ENCODE peak calls at places on chromosomes 2 and 18, in six cellular contexts. G is K562, P is GM12878, W is H1, Q is GM12891, O is HepG2. S is an unnamed sample.

GRCh38 chr18:48721308-48721707 is 182.5 kb downstream of the CTIF start:
- DNase-seq in G (no peak), P (no peak), W (no peak), Q (no peak), O (no peak), S (no peak)

GRCh38 chr18:61703508-61703907 is 189.3 kb downstream of the RNF152 start:
- DNase-seq in G (no peak), P (no peak), W (no peak), Q (no peak), O (no peak), S (no peak)

GRCh38 chr18:76246579-76246978 is 248.5 kb downstream of the ZNF516 start:
- DNase-seq in G (no peak), P (no peak), W (no peak), Q (no peak), O (no peak), S (no peak)

GRCh38 chr2:214232266-214232665 is 178.6 kb upstream of the VWC2L start:
- DNase-seq in G (no peak), P (no peak), W (no peak), Q (no peak), O (no peak), S (no peak)

GRCh38 chr2:110732422-110733413 is at the start of gene ACOXL:
- DNase-seq in G (peak), P (no peak), W (peak), Q (peak), O (no peak), S (peak)

GRCh38 chr2:28457237-28457636 is 38.6 kb upstream of the PLB1 start:
- DNase-seq in G (peak), P (no peak), W (no peak), Q (no peak), O (no peak), S (no peak)

GRCh38 chr2:236169741-236170654 is 1.8 kb upstream of the GBX2 start:
- DNase-seq in G (no peak), P (no peak), W (no peak), Q (no peak), O (no peak), S (no peak)

GRCh38 chr2:43387092-43388062 is 161.0 kb upstream of the ZFP36L2 start:
- DNase-seq in G (no peak), P (peak), W (no peak), Q (no peak), O (no peak), S (peak)

GRCh38 chr2:85175369-85176299 is 42.4 kb downstream of the TCF7L1 start:
- DNase-seq in G (no peak), P (no peak), W (no peak), Q (no peak), O (peak), S (no peak)

GRCh38 chr18:63119647-63120046 is 199.9 kb downstream of the BCL2 start:
- DNase-seq in G (no peak), P (no peak), W (peak), Q (no peak), O (peak), S (no peak)

GRCh38 chr2:33121416-33121815 is 174.7 kb downstream of the LTBP1 start:
- DNase-seq in G (peak), P (no peak), W (no peak), Q (no peak), O (no peak), S (no peak)

GRCh38 chr2:8857709-8858108 is 20.3 kb upstream of the KIDINS220 start:
- DNase-seq in G (no peak), P (no peak), W (no peak), Q (no peak), O (no peak), S (no peak)

GRCh38 chr2:66901344-66901743 is 466.4 kb downstream of the MEIS1 start:
- DNase-seq in G (no peak), P (no peak), W (no peak), Q (no peak), O (no peak), S (no peak)

GRCh38 chr2:160402997-160403979 is 90.3 kb downstream of the RBMS1 start:
- DNase-seq in G (no peak), P (no peak), W (no peak), Q (no peak), O (no peak), S (no peak)

GRCh38 chr2:8543412-8544167 is 138.3 kb upstream of the ID2 start:
- DNase-seq in G (no peak), P (peak), W (no peak), Q (peak), O (no peak), S (peak)

GRCh38 chr18:10563886-10564285 is 38.1 kb downstream of the NAPG start:
- DNase-seq in G (no peak), P (no peak), W (no peak), Q (no peak), O (no peak), S (no peak)

GRCh38 chr2:128319773-128320608 is 1.3 kb upstream of the HS6ST1 start:
- DNase-seq in G (no peak), P (no peak), W (no peak), Q (no peak), O (no peak), S (no peak)

GRCh38 chr2:45841752-45842407 is 190.4 kb downstream of the PRKCE start:
- DNase-seq in G (no peak), P (no peak), W (no peak), Q (no peak), O (no peak), S (no peak)

GRCh38 chr2:85890522-85891176 is 1.9 kb upstream of the ST3GAL5 start:
- DNase-seq in G (peak), P (no peak), W (no peak), Q (no peak), O (no peak), S (no peak)

GRCh38 chr18:4510709-4511108 is 55.6 kb upstream of the DLGAP1 start:
- DNase-seq in G (no peak), P (no peak), W (no peak), Q (no peak), O (no peak), S (no peak)

GRCh38 chr2:240412975-240413812 is 22.3 kb upstream of the GPC1 start:
- DNase-seq in G (peak), P (no peak), W (no peak), Q (no peak), O (no peak), S (no peak)

GRCh38 chr18:13562494-13563029 is 163.8 kb downstream of the FAM210A start:
- DNase-seq in G (no peak), P (peak), W (no peak), Q (peak), O (no peak), S (peak)

GRCh38 chr2:118732432-118732831 is 115.0 kb downstream of the EN1 start:
- DNase-seq in G (no peak), P (no peak), W (no peak), Q (no peak), O (no peak), S (no peak)

GRCh38 chr2:37925063-37925897 is at the start of gene RMDN2:
- DNase-seq in G (peak), P (peak), W (peak), Q (peak), O (peak), S (peak)
- TF ChIP-seq POLR2A in G (peak), P (peak), W (peak), Q (peak), O (peak), S (peak)

GRCh38 chr2:27306657-27307544 is 1.3 kb downstream of the UCN start:
- DNase-seq in G (no peak), P (no peak), W (no peak), Q (peak), O (no peak), S (no peak)

GRCh38 chr2:27305516-27305915 is 2.7 kb downstream of the UCN start:
- DNase-seq in G (no peak), P (no peak), W (no peak), Q (no peak), O (no peak), S (no peak)

GRCh38 chr2:27306136-27306535 is 2.1 kb downstream of the UCN start:
- DNase-seq in G (no peak), P (no peak), W (no peak), Q (no peak), O (no peak), S (no peak)

GRCh38 chr2:27304488-27305240 is 3.6 kb downstream of the UCN start:
- DNase-seq in G (no peak), P (no peak), W (no peak), Q (no peak), O (no peak), S (no peak)

GRCh38 chr2:27303093-27304025 is 4.9 kb downstream of the UCN start:
- DNase-seq in G (peak), P (no peak), W (no peak), Q (peak), O (peak), S (no peak)
- TF ChIP-seq POLR2AphosphoS5 in G (no peak), P (no peak), W (no peak), Q (no peak), O (no peak), S (no peak)

GRCh38 chr18:68611301-68611700 is 103.6 kb downstream of the TMX3 start:
- DNase-seq in G (no peak), P (no peak), W (no peak), Q (no peak), O (no peak), S (no peak)
- TF ChIP-seq TAF1 in G (no peak), P (no peak), W (no peak), Q (no peak), O (no peak), S (no peak)

GRCh38 chr2:89819809-89820208 is 1128.3 kb downstream of the RPIA start:
- DNase-seq in G (no peak), P (no peak), W (no peak), Q (no peak), O (no peak), S (no peak)

GRCh38 chr2:89818873-89819272 is 1127.4 kb downstream of the RPIA start:
- DNase-seq in G (no peak), P (no peak), W (no peak), Q (no peak), O (no peak), S (no peak)

GRCh38 chr2:89821455-89821945 is 1130.0 kb downstream of the RPIA start:
- DNase-seq in G (no peak), P (no peak), W (no peak), Q (no peak), O (no peak), S (no peak)

GRCh38 chr2:89823556-89823955 is 1132.1 kb downstream of the RPIA start:
- DNase-seq in G (no peak), P (no peak), W (no peak), Q (no peak), O (no peak), S (no peak)

DNA sequence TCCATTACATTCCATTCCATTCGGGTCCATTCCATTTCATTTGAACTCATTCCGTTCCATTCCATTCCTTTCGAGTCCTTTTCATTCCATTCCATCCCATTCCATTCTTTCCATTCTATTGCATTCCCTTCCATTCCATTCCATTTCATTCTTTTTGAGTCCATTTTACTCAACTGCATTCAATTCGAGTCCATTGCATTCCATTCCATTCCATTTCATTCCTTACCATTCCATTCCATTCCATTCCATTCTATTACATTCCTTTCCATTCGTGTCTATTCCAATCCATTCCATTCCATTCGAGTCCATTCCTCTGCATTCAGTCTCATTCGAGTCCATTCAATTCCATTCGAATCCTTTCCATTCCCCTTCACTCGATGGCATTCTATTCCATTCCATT is 1128.8 kb downstream of the RPIA start:
- DNase-seq in G (no peak), P (no peak), W (no peak), Q (no peak), O (no peak), S (no peak)
- TF ChIP-seq POLR2A in G (no peak), P (no peak), W (no peak), Q (no peak), O (no peak), S (no peak)

GRCh38 chr2:218405365-218406208 is 5.9 kb downstream of the CTDSP1 start:
- DNase-seq in G (no peak), P (no peak), W (no peak), Q (peak), O (no peak), S (no peak)
- TF ChIP-seq POLR2AphosphoS5 in G (no peak), P (no peak), W (no peak), Q (no peak), O (peak), S (peak)

GRCh38 chr2:112941753-112942653 is 31.0 kb downstream of the IL37 start:
- DNase-seq in G (peak), P (peak), W (peak), Q (peak), O (peak), S (peak)
- TF ChIP-seq TAF1 in G (no peak), P (no peak), W (no peak), Q (no peak), O (no peak), S (no peak)

GRCh38 chr2:55282110-55282917 is 13.3 kb upstream of the MTIF2 start:
- DNase-seq in G (peak), P (peak), W (peak), Q (peak), O (peak), S (peak)
- TF ChIP-seq POLR2A in G (peak), P (peak), W (peak), Q (peak), O (peak), S (peak)

DNA sequence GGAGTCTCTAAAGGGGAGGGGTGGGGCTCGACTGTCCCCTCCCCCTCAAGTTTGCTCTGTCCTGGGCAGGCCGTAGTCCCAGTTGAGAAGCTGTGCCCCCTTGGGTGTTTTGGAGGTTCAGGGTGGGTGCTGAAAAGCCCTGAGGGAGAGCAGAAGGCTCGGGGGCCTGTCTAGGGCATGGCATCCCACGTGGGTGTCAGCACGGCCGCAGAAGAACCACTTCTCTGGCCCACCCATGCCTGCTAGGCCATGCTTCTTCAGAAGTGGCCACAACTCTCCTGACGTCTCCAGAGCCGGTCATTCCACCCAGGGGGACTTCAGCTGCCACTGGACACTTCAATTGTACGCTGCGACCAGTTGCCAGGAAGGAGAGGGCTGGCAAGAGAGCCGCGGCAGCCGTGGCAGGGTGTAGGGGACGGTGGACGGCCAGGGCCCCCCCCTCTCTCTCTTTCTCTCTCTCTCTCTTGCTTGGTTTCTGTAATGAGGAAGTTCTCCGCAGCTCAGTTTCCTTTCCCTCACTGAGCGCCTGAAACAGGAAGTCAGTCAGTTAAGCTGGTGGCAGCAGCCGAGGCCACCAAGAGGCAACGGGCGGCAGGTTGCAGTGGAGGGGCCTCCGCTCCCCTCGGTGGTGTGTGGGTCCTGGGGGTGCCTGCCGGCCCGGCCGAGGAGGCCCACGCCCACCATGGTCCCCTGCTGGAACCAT is at the start of gene INPP5D:
- DNase-seq in G (no peak), P (no peak), W (no peak), Q (peak), O (peak), S (peak)
- TF ChIP-seq POLR2AphosphoS5 in G (no peak), P (peak), W (no peak), Q (peak), O (peak), S (peak)

GRCh38 chr18:44518666-44519065 is 162.0 kb upstream of the SETBP1 start:
- DNase-seq in G (no peak), P (no peak), W (no peak), Q (no peak), O (no peak), S (no peak)

GRCh38 chr18:44526705-44527415 is 153.8 kb upstream of the SETBP1 start:
- DNase-seq in G (no peak), P (no peak), W (no peak), Q (no peak), O (no peak), S (no peak)

GRCh38 chr18:44521673-44522032 is 159.0 kb upstream of the SETBP1 start:
- DNase-seq in G (no peak), P (no peak), W (no peak), Q (no peak), O (no peak), S (no peak)

GRCh38 chr18:44518091-44518490 is 162.6 kb upstream of the SETBP1 start:
- DNase-seq in G (no peak), P (no peak), W (no peak), Q (no peak), O (no peak), S (no peak)

DNA sequence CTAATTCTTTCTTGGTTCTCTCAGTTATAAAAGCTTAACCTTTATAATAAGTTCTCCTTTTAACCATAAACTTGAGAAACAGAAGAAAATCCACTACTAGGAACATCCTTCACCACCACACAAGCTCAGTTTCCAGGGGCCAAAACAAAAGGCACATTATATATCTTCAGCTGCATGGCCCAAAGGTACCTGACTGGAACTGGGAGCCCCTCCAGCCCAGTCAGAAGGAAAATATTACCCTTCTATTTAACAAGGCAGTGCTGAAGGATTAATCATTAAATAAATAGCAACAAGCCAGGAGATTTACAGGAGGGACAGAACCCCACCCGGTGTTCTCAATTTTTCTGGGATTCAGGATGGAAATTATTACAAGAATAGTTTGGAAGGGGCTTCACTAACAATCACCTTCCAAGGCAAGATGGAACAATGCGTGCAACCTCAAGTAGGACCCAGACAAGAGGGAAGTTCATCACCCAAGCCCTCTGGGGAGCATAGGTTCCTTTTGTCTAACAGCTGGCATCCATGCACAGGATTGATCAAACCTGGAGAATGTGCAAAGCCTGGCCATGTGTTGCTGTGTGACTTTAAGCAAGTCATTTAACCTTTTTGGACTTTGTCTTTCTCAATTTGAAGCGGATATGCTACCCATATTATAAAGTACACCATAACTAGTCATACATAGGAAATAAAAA is 159.6 kb upstream of the SETBP1 start:
- DNase-seq in G (no peak), P (no peak), W (no peak), Q (no peak), O (no peak), S (no peak)
- TF ChIP-seq TAF1 in G (no peak), P (no peak), W (no peak), Q (no peak), O (no peak), S (no peak)

S was measured in GM12892.